ENCODE peak calls at places on chromosomes 11 and 22, in nine cellular contexts. E is colonic mucosa, A is fibroblast of lung, Z is IMR-90, X is stomach, G is AG04450, I is pancreas, S is body of pancreas, J is A549. B is an unnamed sample.

GRCh38 chr11:36132940-36133339 is 156.3 kb downstream of the COMMD9 start:
- DNase-seq in G (no peak), I (no peak), Z (peak), J (no peak), X (no peak), S (no peak), E (no peak), A (no peak), B (no peak)

GRCh38 chr11:12457030-12457600 is 79.7 kb downstream of the PARVA start:
- DNase-seq in J (no peak), I (no peak), S (no peak), X (no peak), G (no peak), A (peak), E (no peak), Z (peak), B (no peak)

GRCh38 chr22:41286639-41287091 is 678 bp upstream of the RANGAP1 start:
- DNase-seq in I (no peak), X (no peak), Z (peak), S (no peak), J (peak), G (no peak), A (peak), E (no peak), B (no peak)

GRCh38 chr22:42829311-42829710 is 27.8 kb downstream of the ARFGAP3 start:
- DNase-seq in S (no peak), J (no peak), E (no peak), I (no peak), X (no peak), A (no peak), G (no peak), Z (no peak), B (no peak)

GRCh38 chr11:20049231-20049630 is 111.0 kb downstream of the DBX1 start:
- DNase-seq in A (peak), G (no peak), I (no peak), Z (no peak), S (no peak), X (no peak), J (no peak), E (no peak), B (no peak)

GRCh38 chr11:124895471-124895971 is 2.1 kb downstream of the ROBO4 start:
- DNase-seq in Z (no peak), S (no peak), X (no peak), J (no peak), G (no peak), A (no peak), E (no peak), I (no peak), B (no peak)

GRCh38 chr11:20226936-20227335 is 66.7 kb upstream of the DBX1 start:
- DNase-seq in S (no peak), A (no peak), J (no peak), E (no peak), G (no peak), Z (peak), X (no peak), I (no peak), B (no peak)

GRCh38 chr11:115226556-115226955 is 277.7 kb downstream of the CADM1 start:
- DNase-seq in S (no peak), X (no peak), Z (peak), E (no peak), A (peak), I (no peak), G (peak), J (peak), B (no peak)

GRCh38 chr22:29503811-29504372 is 23.9 kb downstream of the NEFH start:
- DNase-seq in J (peak), I (no peak), G (peak), E (peak), A (peak), S (peak), Z (peak), X (no peak), B (no peak)

GRCh38 chr11:94595061-94595460 is 27.9 kb downstream of the PIWIL4 start:
- DNase-seq in Z (no peak), X (no peak), I (no peak), J (no peak), S (no peak), A (no peak), E (no peak), G (no peak), B (no peak)

GRCh38 chr11:66868726-66869291 is 11.9 kb downstream of the LRFN4 start:
- DNase-seq in I (peak), X (peak), Z (no peak), S (peak), E (peak), A (peak), J (peak), G (no peak), B (no peak)

GRCh38 chr22:24444729-24445466 is 17.5 kb downstream of the ADORA2A start:
- DNase-seq in Z (no peak), S (no peak), G (no peak), X (no peak), I (no peak), J (no peak), E (no peak), A (no peak), B (no peak)

GRCh38 chr22:24442352-24442744 is 14.9 kb downstream of the ADORA2A start:
- DNase-seq in I (no peak), G (no peak), Z (no peak), X (peak), J (no peak), E (no peak), A (no peak), S (no peak), B (no peak)

GRCh38 chr22:24443668-24444067 is 16.3 kb downstream of the ADORA2A start:
- DNase-seq in X (no peak), J (no peak), G (no peak), A (no peak), I (no peak), E (no peak), Z (no peak), S (no peak), B (no peak)

GRCh38 chr22:24445481-24446290 is 18.3 kb downstream of the ADORA2A start:
- DNase-seq in E (no peak), A (no peak), S (no peak), X (no peak), Z (no peak), I (no peak), G (no peak), J (no peak), B (no peak)

DNA sequence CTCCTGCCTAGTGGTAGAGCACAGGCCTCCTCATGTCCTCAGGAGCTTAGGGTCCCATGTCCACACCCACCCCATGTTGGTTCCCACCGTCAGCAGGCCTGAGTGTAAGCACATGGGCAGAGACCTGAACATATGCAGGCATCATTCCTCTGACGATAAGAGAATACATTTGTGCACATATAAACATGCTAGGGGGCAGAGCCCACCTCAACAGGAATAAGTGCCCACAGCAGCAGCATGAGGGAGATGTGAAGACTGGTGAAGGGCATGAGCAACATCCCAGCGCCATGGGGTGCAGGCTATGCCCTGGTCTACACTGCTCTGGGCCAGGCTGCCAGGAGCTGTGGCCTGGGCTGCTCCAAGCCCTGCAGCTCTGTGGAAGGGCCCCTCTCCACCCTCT is 16.9 kb downstream of the ADORA2A start:
- DNase-seq in X (no peak), S (no peak), Z (no peak), A (no peak), E (no peak), G (no peak), I (no peak), J (no peak), B (no peak)
- H3K27ac ChIP-seq in X (no peak), S (no peak), Z (no peak), A (no peak), E (no peak), G (no peak), I (no peak), J (no peak), B (no peak)

DNA sequence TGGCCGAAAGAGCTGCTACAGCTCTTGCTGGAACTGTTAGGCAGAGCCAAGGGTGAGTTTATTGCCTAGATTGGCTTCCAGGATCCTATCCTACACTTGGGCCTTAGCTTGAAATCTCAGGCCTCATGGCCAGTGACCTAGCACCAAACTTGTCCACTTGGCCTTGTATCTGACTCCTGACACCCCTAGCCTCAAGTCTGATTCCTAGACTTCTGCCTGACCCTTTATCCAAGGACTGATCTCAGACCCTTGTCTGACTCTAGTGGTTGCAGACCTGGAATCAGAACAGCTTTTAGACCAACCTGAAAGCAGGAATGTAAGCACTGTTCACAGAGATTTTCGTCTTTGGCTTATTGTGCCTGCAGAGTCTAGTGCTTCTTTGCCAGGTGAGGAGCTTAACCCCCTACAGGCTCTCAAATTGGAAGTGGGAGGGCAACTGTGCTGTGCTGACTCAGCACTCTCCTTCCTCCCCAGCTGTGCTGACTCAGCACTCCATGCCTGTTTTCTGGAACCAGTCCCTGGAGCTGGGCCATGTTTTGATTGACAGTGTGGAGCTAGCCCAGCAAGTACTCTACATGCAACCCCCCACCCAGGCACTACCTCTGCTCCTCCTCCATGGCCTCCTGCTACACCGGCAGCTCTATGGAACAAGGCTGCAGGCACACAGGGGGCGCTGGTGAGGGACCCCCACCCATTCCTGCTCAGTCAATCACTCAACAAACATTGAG is 35.1 kb downstream of the RRP8 start:
- DNase-seq in X (peak), G (peak), J (peak), I (peak), A (peak), S (peak), E (no peak), Z (peak), B (no peak)
- TF ChIP-seq CTCF in X (no peak), G (peak), J (no peak), I (no peak), A (no peak), S (no peak), E (no peak), Z (no peak), B (no peak)

DNA sequence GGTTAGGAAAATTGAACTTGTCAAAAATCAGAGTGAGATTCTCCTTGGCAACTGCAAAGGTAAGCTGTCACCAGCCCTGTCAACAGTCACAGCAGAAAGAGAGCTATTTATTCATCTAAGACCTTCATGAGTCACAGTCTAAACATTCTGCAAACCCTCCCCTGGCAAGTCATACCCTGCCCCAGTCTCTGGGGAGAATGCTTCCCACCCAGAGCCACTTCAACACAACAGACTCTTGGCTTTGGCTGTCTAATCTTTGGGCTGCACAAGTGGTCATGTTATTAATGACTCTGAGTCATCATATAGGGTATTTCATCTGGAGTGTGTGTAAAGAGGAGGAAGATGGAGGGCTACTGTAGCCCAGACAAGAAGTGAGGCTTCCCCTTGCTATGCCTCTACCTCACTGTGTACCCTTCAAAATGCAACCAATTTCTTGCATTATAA is 153.4 kb downstream of the CCDC34 start:
- DNase-seq in J (peak), A (peak), S (peak), X (no peak), E (peak), Z (peak), I (peak), G (no peak), B (peak)
- H3K27ac ChIP-seq in J (peak), A (no peak), S (no peak), X (peak), E (peak), Z (no peak), I (no peak), G (no peak), B (peak)

DNA sequence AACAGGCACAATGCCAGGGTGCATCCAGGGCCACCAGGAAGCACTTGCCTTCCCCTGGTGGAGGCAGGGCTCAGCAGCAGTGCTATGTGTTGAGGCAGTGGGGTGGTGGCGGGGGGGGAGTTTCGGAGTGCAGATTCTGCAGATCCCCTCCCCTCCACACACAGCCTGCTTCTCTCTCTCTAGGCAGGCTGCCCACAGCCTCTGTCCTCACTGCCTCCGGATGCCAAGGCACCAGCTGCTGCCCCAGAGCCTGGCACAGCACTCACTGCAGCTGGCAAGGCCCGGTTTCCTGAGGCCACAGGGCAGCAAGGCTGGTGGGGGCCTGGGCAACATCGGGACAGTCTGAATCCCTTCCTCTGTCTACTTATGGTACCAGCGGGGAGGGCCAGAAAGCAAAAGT is 35.8 kb downstream of the NRXN2 start:
- DNase-seq in J (no peak), G (no peak), A (no peak), Z (no peak), E (no peak), I (peak), X (no peak), S (peak), B (no peak)
- TF ChIP-seq CTCF in J (no peak), G (no peak), A (no peak), Z (no peak), E (no peak), I (no peak), X (no peak), S (no peak), B (no peak)

GRCh38 chr22:49930128-49930527 is 11.7 kb downstream of the CRELD2 start:
- DNase-seq in J (no peak), E (no peak), S (no peak), X (no peak), Z (no peak), A (no peak), I (peak), G (no peak), B (no peak)

GRCh38 chr22:49931863-49932262 is 13.4 kb downstream of the CRELD2 start:
- DNase-seq in J (no peak), G (no peak), E (no peak), Z (no peak), A (no peak), X (no peak), I (peak), S (no peak), B (no peak)

GRCh38 chr22:49929553-49929979 is 11.1 kb downstream of the CRELD2 start:
- DNase-seq in A (no peak), J (no peak), I (peak), G (no peak), E (peak), Z (no peak), X (peak), S (no peak), B (no peak)

GRCh38 chr22:49928571-49929552 is 10.4 kb downstream of the CRELD2 start:
- DNase-seq in I (no peak), S (no peak), G (no peak), Z (no peak), A (no peak), J (no peak), X (no peak), E (no peak), B (no peak)

DNA sequence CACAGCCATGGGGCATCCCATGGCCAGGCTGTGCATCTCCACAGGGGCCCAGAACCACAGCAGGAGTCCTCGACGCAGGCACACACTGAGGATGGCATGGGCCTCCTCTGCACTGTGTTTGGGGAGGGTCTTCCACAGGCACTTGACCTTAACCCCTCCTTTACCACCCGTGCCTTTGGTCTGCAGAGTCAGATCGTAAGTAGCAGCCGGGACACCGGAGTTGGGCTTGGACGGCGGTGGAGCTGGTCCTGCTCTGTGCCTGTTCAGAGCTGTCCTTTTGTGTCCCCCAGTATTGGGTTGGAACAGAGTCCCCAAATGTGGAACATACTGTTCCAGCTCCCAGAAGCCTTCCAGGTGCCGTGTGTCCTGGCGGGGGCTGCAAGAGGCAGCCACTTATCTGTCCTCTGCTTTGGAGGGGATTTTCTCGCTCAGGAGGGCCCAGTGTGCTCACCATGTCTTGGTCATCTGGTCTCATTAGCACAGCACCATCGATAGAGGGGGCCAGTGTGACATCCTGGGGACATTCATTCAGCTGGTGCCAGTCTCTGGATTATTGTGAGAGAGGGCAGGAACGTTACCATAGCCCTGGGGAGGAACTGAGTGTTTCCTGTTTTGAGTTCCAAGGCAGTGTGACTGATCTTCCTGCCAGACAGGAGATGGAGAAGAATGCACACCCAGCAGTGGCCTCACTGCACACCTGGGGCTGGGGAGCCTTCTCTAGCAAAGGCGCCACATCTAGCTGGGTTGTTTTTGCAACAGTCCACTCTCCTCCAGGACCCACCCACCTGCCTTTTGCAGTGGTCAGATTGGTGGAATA is 12.4 kb downstream of the CRELD2 start:
- DNase-seq in I (peak), X (peak), Z (peak), G (no peak), A (peak), E (peak), S (peak), J (peak), B (no peak)
- H3K27ac ChIP-seq in I (no peak), X (peak), Z (no peak), G (no peak), A (no peak), E (peak), S (peak), J (no peak), B (no peak)

B was measured in keratinocyte.